ENCODE peak calls at places on chromosomes 11 and 22, in seven cellular contexts. Z, T, D, L, O, I and G are unnamed samples.

GRCh38 chr22:30591191-30591587 is 521 bp downstream of the PES1 start:
- DNase-seq in Z (no peak), T (peak), D (no peak), L (no peak), O (no peak), I (no peak), G (no peak)

GRCh38 chr11:78344676-78345075 is 72.9 kb downstream of the GAB2 start:
- DNase-seq in Z (no peak), T (no peak), D (no peak), L (no peak), O (no peak), I (no peak), G (no peak)

GRCh38 chr11:50088231-50088630 is 55.6 kb downstream of the OR4C45 start:
- DNase-seq in Z (no peak), T (no peak), D (no peak), L (no peak), O (no peak), I (no peak), G (no peak)

GRCh38 chr11:8720376-8720775 is 37.8 kb downstream of the RPL27A start:
- DNase-seq in Z (no peak), T (no peak), D (no peak), L (no peak), O (no peak), I (no peak), G (no peak)

GRCh38 chr11:28820296-28820989 is 712.3 kb downstream of the METTL15 start:
- DNase-seq in Z (no peak), T (no peak), D (no peak), L (no peak), O (no peak), I (no peak), G (no peak)

GRCh38 chr11:20057055-20057943 is 103.0 kb downstream of the DBX1 start:
- DNase-seq in Z (no peak), T (no peak), D (no peak), L (no peak), O (no peak), I (no peak), G (no peak)

GRCh38 chr11:27718346-27718852 is 18.1 kb upstream of the BDNF start:
- DNase-seq in Z (peak), T (no peak), D (no peak), L (no peak), O (peak), I (no peak), G (no peak)

GRCh38 chr22:20249797-20250354 is 18.2 kb downstream of the RTN4R start:
- DNase-seq in Z (peak), T (no peak), D (no peak), L (no peak), O (no peak), I (no peak), G (no peak)

GRCh38 chr11:134908583-134908982 is 496.5 kb upstream of the B3GAT1 start:
- DNase-seq in Z (no peak), T (no peak), D (no peak), L (no peak), O (no peak), I (no peak), G (no peak)

GRCh38 chr22:29503811-29504372 is 23.9 kb downstream of the NEFH start:
- DNase-seq in Z (no peak), T (no peak), D (no peak), L (peak), O (no peak), I (no peak), G (no peak)

GRCh38 chr22:32331918-32332725 is 25.5 kb upstream of the RFPL3 start:
- DNase-seq in Z (peak), T (no peak), D (no peak), L (no peak), O (no peak), I (no peak), G (no peak)

GRCh38 chr11:70912226-70912840 is 340.0 kb downstream of the SHANK2 start:
- DNase-seq in Z (no peak), T (no peak), D (no peak), L (no peak), O (no peak), I (no peak), G (no peak)

GRCh38 chr11:88428959-88429358 is 91.4 kb upstream of the CTSC start:
- DNase-seq in Z (peak), T (no peak), D (no peak), L (no peak), O (no peak), I (no peak), G (no peak)

GRCh38 chr11:33475999-33476398 is 218.8 kb downstream of the HIPK3 start:
- DNase-seq in Z (no peak), T (no peak), D (no peak), L (no peak), O (peak), I (no peak), G (no peak)

GRCh38 chr11:107505667-107506066 is 48.0 kb upstream of the CWF19L2 start:
- DNase-seq in Z (no peak), T (no peak), D (no peak), L (no peak), O (no peak), I (no peak), G (no peak)

GRCh38 chr11:37544491-37544890 is 946.5 kb upstream of the RAG2 start:
- DNase-seq in Z (no peak), T (no peak), D (no peak), L (no peak), O (no peak), I (no peak), G (no peak)

GRCh38 chr11:44899959-44900358 is 50.7 kb downstream of the TP53I11 start:
- DNase-seq in Z (peak), T (no peak), D (no peak), L (no peak), O (peak), I (no peak), G (no peak)

GRCh38 chr11:130371004-130371590 is 56.4 kb upstream of the ZBTB44 start:
- DNase-seq in Z (peak), T (no peak), D (no peak), L (no peak), O (no peak), I (no peak), G (no peak)

GRCh38 chr11:66183581-66184048 is 84.8 kb upstream of the RAB1B start:
- DNase-seq in Z (no peak), T (peak), D (no peak), L (no peak), O (no peak), I (no peak), G (no peak)

GRCh38 chr11:35322321-35322979 is 96.9 kb downstream of the SLC1A2 start:
- DNase-seq in Z (no peak), T (no peak), D (no peak), L (no peak), O (no peak), I (no peak), G (no peak)

GRCh38 chr22:42297778-42298177 is 27.3 kb upstream of the TCF20 start:
- DNase-seq in Z (no peak), T (no peak), D (no peak), L (no peak), O (no peak), I (no peak), G (no peak)

GRCh38 chr11:105054723-105055492 is 9.8 kb upstream of the CARD16 start:
- DNase-seq in Z (no peak), T (no peak), D (no peak), L (no peak), O (no peak), I (no peak), G (no peak)

GRCh38 chr11:134581121-134581626 is 169.1 kb upstream of the B3GAT1 start:
- DNase-seq in Z (no peak), T (peak), D (no peak), L (no peak), O (no peak), I (no peak), G (no peak)

GRCh38 chr11:109088061-109088460 is 333.9 kb upstream of the C11orf87 start:
- DNase-seq in Z (no peak), T (no peak), D (no peak), L (no peak), O (no peak), I (no peak), G (no peak)

GRCh38 chr22:25729595-25729994 is 12.4 kb upstream of the MYO18B start:
- DNase-seq in Z (no peak), T (no peak), D (no peak), L (no peak), O (no peak), I (no peak), G (no peak)

GRCh38 chr11:8593935-8594909 is at the start of gene STK33:
- DNase-seq in Z (peak), T (peak), D (no peak), L (peak), O (peak), I (no peak), G (peak)

GRCh38 chr11:78187366-78188011 is 937 bp downstream of the KCTD21 start:
- DNase-seq in Z (peak), T (no peak), D (no peak), L (no peak), O (no peak), I (no peak), G (no peak)

GRCh38 chr11:35376613-35377012 is 42.7 kb downstream of the SLC1A2 start:
- DNase-seq in Z (no peak), T (no peak), D (no peak), L (no peak), O (no peak), I (no peak), G (no peak)

GRCh38 chr11:70616317-70616716 is 218.0 kb downstream of the CTTN start:
- DNase-seq in Z (no peak), T (no peak), D (no peak), L (no peak), O (no peak), I (no peak), G (no peak)

GRCh38 chr11:8807544-8808225 is 103.3 kb upstream of the AKIP1 start:
- DNase-seq in Z (no peak), T (no peak), D (no peak), L (peak), O (no peak), I (no peak), G (no peak)

GRCh38 chr22:16563555-16564520 is 28.8 kb downstream of the CCT8L2 start:
- DNase-seq in Z (no peak), T (no peak), D (no peak), L (no peak), O (no peak), I (no peak), G (no peak)

GRCh38 chr11:14414470-14415461 is 55.8 kb upstream of the RRAS2 start:
- DNase-seq in Z (no peak), T (peak), D (no peak), L (no peak), O (no peak), I (peak), G (peak)

GRCh38 chr11:68038226-68038717 is 553 bp upstream of the TCIRG1 start:
- DNase-seq in Z (peak), T (no peak), D (no peak), L (no peak), O (no peak), I (no peak), G (no peak)

GRCh38 chr11:133162228-133162627 is 370.1 kb downstream of the OPCML start:
- DNase-seq in Z (no peak), T (no peak), D (no peak), L (no peak), O (no peak), I (no peak), G (no peak)

GRCh38 chr22:44357962-44358553 is 45.3 kb upstream of the SHISAL1 start:
- DNase-seq in Z (peak), T (no peak), D (no peak), L (peak), O (no peak), I (no peak), G (no peak)

GRCh38 chr11:130022799-130023198 is 20.2 kb upstream of the PRDM10 start:
- DNase-seq in Z (no peak), T (no peak), D (no peak), L (no peak), O (no peak), I (no peak), G (no peak)

GRCh38 chr11:35247863-35248262 is 108.9 kb downstream of the CD44 start:
- DNase-seq in Z (no peak), T (no peak), D (no peak), L (no peak), O (no peak), I (peak), G (no peak)

GRCh38 chr22:44246615-44247326 is 66.0 kb downstream of the SHISAL1 start:
- DNase-seq in Z (no peak), T (no peak), D (no peak), L (no peak), O (no peak), I (no peak), G (no peak)

GRCh38 chr11:77407613-77408012 is 66.3 kb downstream of the PAK1 start:
- DNase-seq in Z (no peak), T (no peak), D (no peak), L (peak), O (no peak), I (no peak), G (no peak)